ENCODE peak calls at places on chromosome 19, in eight cellular contexts. L is neural progenitor cell, O is heart left ventricle, U is AG10803, M is GM12864, K is fibroblast of lung, A is breast epithelium, H is GM12865. S is an unnamed sample.

GRCh38 chr19:15104411-15104810 is 2.8 kb upstream of the SYDE1 start:
- DNase-seq in L (no peak), O (no peak), U (no peak), M (no peak), K (no peak), A (no peak), H (no peak), S (no peak)

GRCh38 chr19:44903216-44903601 is 2.4 kb upstream of the APOE start:
- DNase-seq in L (no peak), O (no peak), U (no peak), M (no peak), K (no peak), A (no peak), H (no peak), S (no peak)

GRCh38 chr19:53076984-53077383 is 26.2 kb downstream of the ZNF160 start:
- DNase-seq in L (peak), O (no peak), U (peak), M (no peak), K (peak), A (no peak), H (no peak), S (peak)

GRCh38 chr19:1786668-1787067 is 25.4 kb downstream of the ATP8B3 start:
- DNase-seq in L (no peak), O (no peak), U (no peak), M (no peak), K (no peak), A (no peak), H (no peak), S (no peak)

GRCh38 chr19:17209126-17210036 is 5.8 kb upstream of the USE1 start:
- DNase-seq in L (peak), O (no peak), U (peak), M (peak), K (peak), A (no peak), H (peak), S (peak)

GRCh38 chr19:40576181-40576584 is 490 bp upstream of the SHKBP1 start:
- DNase-seq in L (peak), O (no peak), U (no peak), M (no peak), K (no peak), A (no peak), H (no peak), S (no peak)

GRCh38 chr19:43735957-43736356 is 18.8 kb downstream of the SMG9 start:
- DNase-seq in L (no peak), O (no peak), U (peak), M (no peak), K (no peak), A (no peak), H (no peak), S (peak)

GRCh38 chr19:50556236-50557008 is 11.8 kb downstream of the LRRC4B start:
- DNase-seq in L (peak), O (peak), U (peak), M (no peak), K (peak), A (no peak), H (peak), S (peak)

GRCh38 chr19:709196-709964 is 645 bp downstream of the PALM start:
- DNase-seq in L (peak), O (no peak), U (no peak), M (no peak), K (no peak), A (no peak), H (no peak), S (no peak)

GRCh38 chr19:13060964-13061927 is 41.4 kb downstream of the LYL1 start:
- DNase-seq in L (peak), O (peak), U (peak), M (peak), K (peak), A (peak), H (peak), S (peak)
- H3K4me3 ChIP-seq in L (peak), O (peak), U (peak), M (no peak), K (peak), A (peak), H (no peak), S (peak)

DNA sequence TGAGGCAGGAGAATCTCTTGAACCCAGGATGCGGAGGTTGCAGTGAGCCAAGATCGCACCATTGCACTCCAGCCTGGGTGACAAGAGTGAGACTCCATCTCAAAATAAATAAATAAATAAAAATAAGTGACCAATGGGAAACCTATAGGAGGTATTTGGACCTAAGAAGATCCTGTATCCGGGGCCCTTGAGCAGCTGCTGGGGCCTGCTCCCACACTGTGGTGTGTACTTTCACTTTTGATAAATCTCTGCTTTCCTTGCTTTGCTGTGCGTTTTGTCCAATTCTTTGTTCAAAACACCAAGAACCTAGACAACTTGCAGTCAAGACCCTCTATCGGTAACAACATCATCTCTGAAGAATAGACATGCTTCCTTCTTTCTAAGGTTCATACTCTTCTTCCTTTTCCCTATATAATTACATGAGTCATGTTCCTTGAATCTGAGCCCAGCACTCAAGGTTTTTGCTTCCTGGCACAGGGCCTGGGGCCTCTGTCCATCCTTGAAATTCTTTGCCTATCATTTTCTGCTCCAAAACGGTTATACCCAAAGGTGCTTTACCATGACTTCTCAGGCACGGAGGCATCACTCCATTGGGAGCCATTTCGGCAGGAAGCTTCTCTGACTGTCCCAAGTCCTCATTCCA is 14.2 kb upstream of the PNMA8C start:
- DNase-seq in L (no peak), O (no peak), U (peak), M (no peak), K (peak), A (no peak), H (no peak), S (peak)
- TF ChIP-seq CTCF in L (no peak), O (no peak), U (no peak), M (no peak), K (no peak), A (no peak), H (no peak), S (no peak)

GRCh38 chr19:42601811-42602443 is 7.2 kb upstream of the CEACAM8 start:
- DNase-seq in L (peak), O (no peak), U (peak), M (no peak), K (peak), A (no peak), H (peak), S (peak)
- H3K4me3 ChIP-seq in L (no peak), O (no peak), U (no peak), M (no peak), K (no peak), A (no peak), H (no peak), S (no peak)

DNA sequence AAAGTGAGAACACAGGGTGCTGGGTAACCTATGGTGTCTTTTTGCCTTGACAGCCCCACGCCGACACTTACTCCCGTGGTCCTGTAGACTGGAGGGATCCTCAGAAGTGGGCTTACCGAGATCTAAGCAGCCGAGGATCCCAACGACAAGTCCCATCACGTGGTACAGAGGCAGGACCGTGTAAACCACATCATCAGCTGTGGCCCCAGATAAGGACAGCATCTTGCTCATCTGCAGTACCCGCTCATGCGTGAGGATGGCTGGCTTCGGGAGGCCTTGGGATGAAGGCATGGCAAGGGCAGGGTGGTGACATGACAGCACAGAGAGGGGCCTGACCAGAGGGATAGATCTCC is 2.1 kb downstream of the SLC27A5 start:
- DNase-seq in L (no peak), O (no peak), U (no peak), M (no peak), K (no peak), A (no peak), H (peak), S (no peak)
- TF ChIP-seq CTCF in L (no peak), O (no peak), U (no peak), M (no peak), K (no peak), A (no peak), H (no peak), S (no peak)

GRCh38 chr19:47239610-47240296 is 8.8 kb upstream of the BBC3 start:
- DNase-seq in L (peak), O (peak), U (peak), M (no peak), K (peak), A (no peak), H (peak), S (peak)
- H3K4me3 ChIP-seq in L (peak), O (peak), U (peak), M (no peak), K (peak), A (peak), H (no peak), S (no peak)

GRCh38 chr19:5533257-5533656 is 34.5 kb downstream of the TINCR start:
- DNase-seq in L (no peak), O (no peak), U (no peak), M (no peak), K (no peak), A (no peak), H (no peak), S (no peak)

GRCh38 chr19:5537870-5538269 is 29.9 kb downstream of the TINCR start:
- DNase-seq in L (no peak), O (no peak), U (no peak), M (no peak), K (no peak), A (no peak), H (no peak), S (no peak)

GRCh38 chr19:5536337-5536894 is 31.3 kb downstream of the TINCR start:
- DNase-seq in L (peak), O (peak), U (peak), M (no peak), K (peak), A (no peak), H (no peak), S (peak)

GRCh38 chr19:5530701-5531100 is 37.1 kb downstream of the TINCR start:
- DNase-seq in L (no peak), O (no peak), U (no peak), M (no peak), K (no peak), A (no peak), H (no peak), S (no peak)

GRCh38 chr19:5534787-5535586 is 32.8 kb downstream of the TINCR start:
- DNase-seq in L (no peak), O (no peak), U (no peak), M (no peak), K (peak), A (no peak), H (peak), S (no peak)
- TF ChIP-seq CTCF in L (peak), O (no peak), U (peak), M (peak), K (no peak), A (no peak), H (peak), S (peak)

GRCh38 chr19:30830875-30831274 is 458.7 kb downstream of the ZNF536 start:
- DNase-seq in L (no peak), O (no peak), U (no peak), M (no peak), K (no peak), A (no peak), H (no peak), S (no peak)
- H3K4me3 ChIP-seq in L (no peak), O (no peak), U (no peak), M (no peak), K (no peak), A (no peak), H (no peak), S (no peak)

DNA sequence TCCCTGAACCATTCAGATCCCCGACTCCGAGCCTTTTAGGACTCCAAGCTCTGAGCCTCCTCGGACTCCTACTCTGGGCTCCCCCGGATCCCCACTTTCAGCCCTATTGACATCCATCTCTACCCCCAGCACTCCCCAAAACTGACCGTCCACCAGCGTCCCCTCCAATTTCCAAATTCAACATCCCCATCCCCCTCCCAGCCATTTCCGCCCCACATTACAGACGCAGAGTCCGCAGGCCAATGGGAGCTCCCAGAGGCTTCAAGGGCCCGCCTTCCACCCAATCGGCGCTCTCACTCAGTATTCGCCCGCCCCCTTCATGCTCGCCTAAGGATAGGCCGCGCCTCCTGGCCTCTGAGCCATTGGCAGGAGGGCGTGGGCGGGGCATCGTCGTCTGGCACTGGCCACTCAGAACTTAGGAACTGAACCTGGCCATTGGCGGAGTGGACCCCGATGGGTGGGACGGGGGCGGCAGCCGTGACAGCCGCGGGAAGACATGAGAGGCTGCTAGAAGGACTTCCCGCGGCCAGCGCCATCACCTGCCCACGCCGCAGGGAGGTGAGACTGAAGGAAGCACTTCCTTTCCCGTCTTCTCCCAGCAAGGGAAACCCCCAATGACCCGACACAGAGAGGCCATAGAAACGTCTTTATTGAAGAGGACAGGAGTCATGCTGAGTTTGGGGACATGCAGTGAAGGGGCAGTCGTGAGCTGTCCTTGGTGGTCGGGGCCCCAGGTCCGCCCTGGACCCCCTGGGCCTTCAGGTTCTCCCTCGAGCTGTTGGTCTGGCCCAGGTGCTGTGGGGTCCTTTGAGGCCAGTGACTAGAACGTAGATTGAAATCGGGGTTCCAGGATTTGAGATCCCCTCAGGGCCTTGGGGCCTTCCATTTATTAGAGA is at the start of gene ALKBH6:
- DNase-seq in L (peak), O (peak), U (peak), M (peak), K (peak), A (peak), H (peak), S (peak)
- TF ChIP-seq CTCF in L (peak), O (no peak), U (no peak), M (no peak), K (no peak), A (no peak), H (no peak), S (no peak)